ENCODE peak calls at places on chromosomes 4 and X, in eight cellular contexts. One of them, this sample, is unnamed.

GRCh38 chr4:183596056-183596757 is 62.8 kb downstream of the RWDD4 start:
- DNase-seq in activated CD8-positive, alpha-beta memory T cell treated with anti-CD3 and anti-CD28 coated beads for 48 hours: no peak
- DNase-seq in EH: no peak
- DNase-seq in WERI-Rb-1: peak; percentile 61
- DNase-seq in retina: no peak
- DNase-seq in mammary epithelial cell: peak; percentile 12
- DNase-seq in stimulated activated CD4-positive, alpha-beta T cell treated with anti-CD3 and anti-CD28 coated beads, Interleukin-2, amount 100 ng/mL, for 24 hours: no peak
- DNase-seq in Calu3: no peak
- DNase-seq in this sample: no peak

GRCh38 chr4:55117511-55117910 is 7.9 kb downstream of the KDR start:
- DNase-seq in activated CD8-positive, alpha-beta memory T cell treated with anti-CD3 and anti-CD28 coated beads for 48 hours: no peak
- DNase-seq in EH: no peak
- DNase-seq in WERI-Rb-1: no peak
- DNase-seq in retina: no peak
- DNase-seq in mammary epithelial cell: no peak
- DNase-seq in stimulated activated CD4-positive, alpha-beta T cell treated with anti-CD3 and anti-CD28 coated beads, Interleukin-2, amount 100 ng/mL, for 24 hours: no peak
- DNase-seq in Calu3: no peak
- DNase-seq in this sample: no peak

GRCh38 chrX:103367502-103367901 is 8.8 kb upstream of the BEX3 start:
- DNase-seq in activated CD8-positive, alpha-beta memory T cell treated with anti-CD3 and anti-CD28 coated beads for 48 hours: no peak
- DNase-seq in EH: peak; percentile 62
- DNase-seq in WERI-Rb-1: no peak
- DNase-seq in retina: no peak
- DNase-seq in mammary epithelial cell: peak; percentile 60
- DNase-seq in stimulated activated CD4-positive, alpha-beta T cell treated with anti-CD3 and anti-CD28 coated beads, Interleukin-2, amount 100 ng/mL, for 24 hours: no peak
- DNase-seq in Calu3: no peak
- DNase-seq in this sample: no peak

GRCh38 chr4:120918788-120919187 is 3.7 kb downstream of the PRDM5 start:
- DNase-seq in activated CD8-positive, alpha-beta memory T cell treated with anti-CD3 and anti-CD28 coated beads for 48 hours: no peak
- DNase-seq in EH: peak; percentile 15
- DNase-seq in WERI-Rb-1: no peak
- DNase-seq in retina: no peak
- DNase-seq in mammary epithelial cell: no peak
- DNase-seq in stimulated activated CD4-positive, alpha-beta T cell treated with anti-CD3 and anti-CD28 coated beads, Interleukin-2, amount 100 ng/mL, for 24 hours: no peak
- DNase-seq in Calu3: no peak
- DNase-seq in this sample: no peak

GRCh38 chr4:13985824-13986223 is 358.3 kb upstream of the BOD1L1 start:
- DNase-seq in activated CD8-positive, alpha-beta memory T cell treated with anti-CD3 and anti-CD28 coated beads for 48 hours: no peak
- DNase-seq in EH: peak; percentile 52
- DNase-seq in WERI-Rb-1: no peak
- DNase-seq in retina: no peak
- DNase-seq in mammary epithelial cell: no peak
- DNase-seq in stimulated activated CD4-positive, alpha-beta T cell treated with anti-CD3 and anti-CD28 coated beads, Interleukin-2, amount 100 ng/mL, for 24 hours: no peak
- DNase-seq in Calu3: no peak
- DNase-seq in this sample: no peak

GRCh38 chr4:8115203-8115520 is 43.5 kb downstream of the ABLIM2 start:
- DNase-seq in activated CD8-positive, alpha-beta memory T cell treated with anti-CD3 and anti-CD28 coated beads for 48 hours: no peak
- DNase-seq in EH: no peak
- DNase-seq in WERI-Rb-1: no peak
- DNase-seq in retina: no peak
- DNase-seq in mammary epithelial cell: no peak
- DNase-seq in stimulated activated CD4-positive, alpha-beta T cell treated with anti-CD3 and anti-CD28 coated beads, Interleukin-2, amount 100 ng/mL, for 24 hours: no peak
- DNase-seq in Calu3: no peak
- DNase-seq in this sample: no peak

GRCh38 chr4:186979966-186980745 is 256.5 kb upstream of the FAT1 start:
- DNase-seq in activated CD8-positive, alpha-beta memory T cell treated with anti-CD3 and anti-CD28 coated beads for 48 hours: no peak
- DNase-seq in EH: peak; percentile 64
- DNase-seq in WERI-Rb-1: no peak
- DNase-seq in retina: no peak
- DNase-seq in mammary epithelial cell: no peak
- DNase-seq in stimulated activated CD4-positive, alpha-beta T cell treated with anti-CD3 and anti-CD28 coated beads, Interleukin-2, amount 100 ng/mL, for 24 hours: no peak
- DNase-seq in Calu3: no peak
- DNase-seq in this sample: peak; percentile 75

GRCh38 chrX:7372843-7373525 is 225.0 kb upstream of the PUDP start:
- DNase-seq in activated CD8-positive, alpha-beta memory T cell treated with anti-CD3 and anti-CD28 coated beads for 48 hours: no peak
- DNase-seq in EH: peak; percentile 80
- DNase-seq in WERI-Rb-1: no peak
- DNase-seq in retina: no peak
- DNase-seq in mammary epithelial cell: peak; percentile 71
- DNase-seq in stimulated activated CD4-positive, alpha-beta T cell treated with anti-CD3 and anti-CD28 coated beads, Interleukin-2, amount 100 ng/mL, for 24 hours: no peak
- DNase-seq in Calu3: no peak
- DNase-seq in this sample: no peak

GRCh38 chr4:1192091-1192492 is 19.7 kb upstream of the SPON2 start:
- DNase-seq in activated CD8-positive, alpha-beta memory T cell treated with anti-CD3 and anti-CD28 coated beads for 48 hours: no peak
- DNase-seq in EH: peak; percentile 98
- DNase-seq in WERI-Rb-1: peak; percentile 68
- DNase-seq in retina: no peak
- DNase-seq in mammary epithelial cell: peak; percentile 86
- DNase-seq in stimulated activated CD4-positive, alpha-beta T cell treated with anti-CD3 and anti-CD28 coated beads, Interleukin-2, amount 100 ng/mL, for 24 hours: no peak
- DNase-seq in Calu3: peak; percentile 66
- DNase-seq in this sample: peak; percentile 44

GRCh38 chr4:129246850-129247542 is 151.0 kb downstream of the C4orf33 start:
- DNase-seq in activated CD8-positive, alpha-beta memory T cell treated with anti-CD3 and anti-CD28 coated beads for 48 hours: no peak
- DNase-seq in EH: no peak
- DNase-seq in WERI-Rb-1: no peak
- DNase-seq in retina: no peak
- DNase-seq in mammary epithelial cell: no peak
- DNase-seq in stimulated activated CD4-positive, alpha-beta T cell treated with anti-CD3 and anti-CD28 coated beads, Interleukin-2, amount 100 ng/mL, for 24 hours: no peak
- DNase-seq in Calu3: no peak
- DNase-seq in this sample: no peak

GRCh38 chr4:125187221-125187620 is 127.5 kb upstream of the FAT4 start:
- DNase-seq in activated CD8-positive, alpha-beta memory T cell treated with anti-CD3 and anti-CD28 coated beads for 48 hours: no peak
- DNase-seq in EH: peak; percentile 75
- DNase-seq in WERI-Rb-1: no peak
- DNase-seq in retina: no peak
- DNase-seq in mammary epithelial cell: peak; percentile 88
- DNase-seq in stimulated activated CD4-positive, alpha-beta T cell treated with anti-CD3 and anti-CD28 coated beads, Interleukin-2, amount 100 ng/mL, for 24 hours: no peak
- DNase-seq in Calu3: no peak
- DNase-seq in this sample: no peak

GRCh38 chrX:134623293-134624045 is 34.8 kb downstream of the PLAC1 start:
- DNase-seq in activated CD8-positive, alpha-beta memory T cell treated with anti-CD3 and anti-CD28 coated beads for 48 hours: no peak
- DNase-seq in EH: peak; percentile 56
- DNase-seq in WERI-Rb-1: no peak
- DNase-seq in retina: no peak
- DNase-seq in mammary epithelial cell: no peak
- DNase-seq in stimulated activated CD4-positive, alpha-beta T cell treated with anti-CD3 and anti-CD28 coated beads, Interleukin-2, amount 100 ng/mL, for 24 hours: no peak
- DNase-seq in Calu3: no peak
- DNase-seq in this sample: no peak

GRCh38 chr4:76084542-76084941 is 10.0 kb downstream of the ART3 start:
- DNase-seq in activated CD8-positive, alpha-beta memory T cell treated with anti-CD3 and anti-CD28 coated beads for 48 hours: no peak
- DNase-seq in EH: no peak
- DNase-seq in WERI-Rb-1: no peak
- DNase-seq in retina: no peak
- DNase-seq in mammary epithelial cell: no peak
- DNase-seq in stimulated activated CD4-positive, alpha-beta T cell treated with anti-CD3 and anti-CD28 coated beads, Interleukin-2, amount 100 ng/mL, for 24 hours: no peak
- DNase-seq in Calu3: no peak
- DNase-seq in this sample: no peak

GRCh38 chr4:25505637-25505991 is 128.6 kb downstream of the ANAPC4 start:
- DNase-seq in activated CD8-positive, alpha-beta memory T cell treated with anti-CD3 and anti-CD28 coated beads for 48 hours: no peak
- DNase-seq in EH: no peak
- DNase-seq in WERI-Rb-1: no peak
- DNase-seq in retina: no peak
- DNase-seq in mammary epithelial cell: no peak
- DNase-seq in stimulated activated CD4-positive, alpha-beta T cell treated with anti-CD3 and anti-CD28 coated beads, Interleukin-2, amount 100 ng/mL, for 24 hours: no peak
- DNase-seq in Calu3: no peak
- DNase-seq in this sample: no peak